ENCODE peak calls at places on chromosomes 1 and 21, in six cellular contexts. V is breast epithelium, G is right lobe of liver, H is suprapubic skin, W is uterus, U is esophagus muscularis mucosa. K is an unnamed sample.

GRCh38 chr1:202844935-202845334 is 34.2 kb downstream of the PCAT6 start:
- DNase-seq in G (no peak), W (no peak), H (no peak), U (no peak), V (no peak), K (no peak)

GRCh38 chr21:42039911-42040351 is 29.8 kb upstream of the ZBTB21 start:
- DNase-seq in H (no peak), V (no peak), W (peak; percentile 53), G (no peak), U (no peak), K (no peak)

GRCh38 chr21:33076600-33077329 is 6.8 kb downstream of the OLIG1 start:
- DNase-seq in H (no peak), U (no peak), V (no peak), G (no peak), W (no peak), K (no peak)

GRCh38 chr1:235017719-235018118 is 110.9 kb downstream of the TOMM20 start:
- DNase-seq in G (peak; percentile 21), H (no peak), U (no peak), W (no peak), V (no peak), K (no peak)

GRCh38 chr1:10295471-10296085 is 85.2 kb downstream of the KIF1B start:
- DNase-seq in U (no peak), W (no peak), G (no peak), H (no peak), V (peak; percentile 64), K (no peak)

GRCh38 chr1:5705751-5706150 is 286.5 kb downstream of the NPHP4 start:
- DNase-seq in W (no peak), U (no peak), V (no peak), H (no peak), G (no peak), K (no peak)

GRCh38 chr21:27220416-27220815 is 253.5 kb upstream of the ADAMTS5 start:
- DNase-seq in U (no peak), H (no peak), V (no peak), W (no peak), G (no peak), K (no peak)

GRCh38 chr1:246897302-246897701 is 34.4 kb downstream of the AHCTF1 start:
- DNase-seq in H (no peak), W (no peak), V (no peak), U (no peak), G (no peak), K (no peak)

GRCh38 chr1:210143465-210144062 is 89.0 kb upstream of the SERTAD4 start:
- DNase-seq in U (no peak), H (peak; percentile 83), W (peak; percentile 64), V (peak; percentile 48), G (peak; percentile 66), K (peak; percentile 23)

GRCh38 chr1:194341587-194341986 is 1155.2 kb upstream of the B3GALT2 start:
- DNase-seq in W (no peak), H (no peak), U (no peak), V (no peak), G (no peak), K (no peak)

GRCh38 chr1:64519921-64520320 is 50.0 kb downstream of the CACHD1 start:
- DNase-seq in H (no peak), U (no peak), W (no peak), G (no peak), V (no peak), K (no peak)

GRCh38 chr1:215282557-215282956 is 200.0 kb downstream of the KCNK2 start:
- DNase-seq in W (no peak), V (no peak), U (no peak), H (no peak), G (no peak), K (no peak)
- TF ChIP-seq POLR2A in W (no peak), V (no peak), U (no peak), H (no peak), G (no peak), K (no peak)

GRCh38 chr1:154999651-155000474 is 2.7 kb upstream of the ZBTB7B start:
- DNase-seq in W (peak; percentile 49), G (peak; percentile 61), V (peak; percentile 68), H (peak; percentile 68), U (no peak), K (no peak)
- H3K4me1 ChIP-seq in W (no peaks in the 10 kb centered on the region), G (peaks cover 14% of the 10 kb centered on the region), V (peaks cover 14% of the 10 kb centered on the region), H (peaks cover 44% of the 10 kb centered on the region), U (peaks cover 48% of the 10 kb centered on the region), K (peaks cover 32% of the 10 kb centered on the region)

DNA sequence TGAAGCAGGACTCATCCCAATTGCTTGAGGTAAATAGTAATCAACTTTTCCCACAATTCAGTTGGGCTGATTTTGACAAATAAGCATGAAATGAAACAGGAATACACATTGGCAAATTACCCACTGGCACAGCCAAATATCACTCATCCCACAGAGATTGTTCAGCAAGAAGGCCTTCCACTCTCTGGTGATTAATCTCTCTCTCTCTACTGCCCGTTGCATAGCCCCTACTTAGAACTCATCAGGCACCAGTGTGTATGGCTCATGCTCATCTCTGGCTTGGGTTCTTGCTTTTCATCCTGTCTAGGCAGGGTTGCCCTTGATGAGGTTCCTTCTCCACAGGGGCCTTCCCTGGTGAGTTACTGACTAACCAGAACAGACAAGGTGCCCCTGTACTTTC is 1.1 kb downstream of the BSDC1 start:
- DNase-seq in H (no peak), V (no peak), W (no peak), U (no peak), G (no peak), K (no peak)
- H3K27ac ChIP-seq in H (no peak overlapping the region), V (peak overlapping the region; percentile 99), W (peak overlapping the region; percentile 87), U (peak overlapping the region; percentile 92), G (peak overlapping the region; percentile 98), K (peak overlapping the region; percentile 94)

GRCh38 chr1:167575649-167576048 is 22.1 kb upstream of the CREG1 start:
- DNase-seq in W (no peak), V (no peak), U (no peak), G (no peak), H (no peak), K (no peak)
- TF ChIP-seq POLR2A in W (no peak), V (no peak), U (no peak), G (no peak), H (no peak), K (no peak)

K was measured in gastrocnemius medialis.